ENCODE peak calls at places on chromosome 18, in nine cellular contexts. K is heart right ventricle; O is psoas muscle; I is esophagus squamous epithelium; D is CD4-positive, alpha-beta T cell; V is A673; R is A549; U is fibroblast of lung; X is cardiac muscle cell. J is an unnamed sample.

GRCh38 chr18:12060182-12060870 is 33.3 kb upstream of the ANKRD62 start:
- DNase-seq in K (no peak), O (no peak), I (no peak), D (no peak), V (no peak), R (peak; percentile 21), U (no peak), X (no peak), J (no peak)

GRCh38 chr18:267380-267687 is 513 bp downstream of the THOC1 start:
- DNase-seq in K (no peak), O (no peak), I (no peak), D (no peak), V (no peak), R (peak; percentile 19), U (no peak), X (no peak), J (no peak)

GRCh38 chr18:31176531-31176930 is 13.9 kb upstream of the DSC1 start:
- DNase-seq in K (no peak), O (no peak), I (no peak), D (no peak), V (no peak), R (no peak), U (peak; percentile 66), X (no peak), J (no peak)

GRCh38 chr18:53416985-53417384 is 807.5 kb downstream of the MBD2 start:
- DNase-seq in K (no peak), O (no peak), I (no peak), D (no peak), V (peak; percentile 84), R (no peak), U (peak; percentile 1), X (no peak), J (no peak)

GRCh38 chr18:13910986-13911385 is 4.3 kb downstream of the MC2R start:
- DNase-seq in K (no peak), O (no peak), I (no peak), D (no peak), V (no peak), R (no peak), U (no peak), X (no peak), J (no peak)

GRCh38 chr18:35671952-35672603 is 90.5 kb downstream of the GALNT1 start:
- DNase-seq in K (no peak), O (no peak), I (no peak), D (no peak), V (no peak), R (no peak), U (peak; percentile 13), X (peak; percentile 3), J (no peak)

GRCh38 chr18:11937874-11938478 is 29.9 kb upstream of the MPPE1 start:
- DNase-seq in K (peak; percentile 72), O (peak; percentile 84), I (no peak), D (peak; percentile 65), V (peak; percentile 73), R (peak; percentile 58), U (peak; percentile 45), X (peak; percentile 75), J (peak; percentile 53)

GRCh38 chr18:21117385-21118135 is 5.9 kb upstream of the ROCK1 start:
- DNase-seq in K (no peak), O (no peak), I (no peak), D (no peak), V (peak; percentile 51), R (no peak), U (peak; percentile 93), X (peak; percentile 80), J (no peak)

GRCh38 chr18:40877096-40877495 is 1077.9 kb upstream of the PIK3C3 start:
- DNase-seq in K (no peak), O (no peak), I (no peak), D (no peak), V (no peak), R (no peak), U (peak; percentile 96), X (peak; percentile 96), J (no peak)

GRCh38 chr18:39274535-39274934 is 1708.9 kb upstream of the CELF4 start:
- DNase-seq in K (no peak), O (no peak), I (no peak), D (no peak), V (no peak), R (no peak), U (peak; percentile 63), X (peak; percentile 46), J (no peak)

GRCh38 chr18:77736817-77737216 is 487.2 kb downstream of the GALR1 start:
- DNase-seq in K (no peak), O (no peak), I (no peak), D (no peak), V (no peak), R (no peak), U (no peak), X (no peak), J (no peak)

GRCh38 chr18:77737412-77737811 is 487.8 kb downstream of the GALR1 start:
- DNase-seq in K (no peak), O (no peak), I (no peak), D (no peak), V (no peak), R (no peak), U (no peak), X (no peak), J (no peak)

DNA sequence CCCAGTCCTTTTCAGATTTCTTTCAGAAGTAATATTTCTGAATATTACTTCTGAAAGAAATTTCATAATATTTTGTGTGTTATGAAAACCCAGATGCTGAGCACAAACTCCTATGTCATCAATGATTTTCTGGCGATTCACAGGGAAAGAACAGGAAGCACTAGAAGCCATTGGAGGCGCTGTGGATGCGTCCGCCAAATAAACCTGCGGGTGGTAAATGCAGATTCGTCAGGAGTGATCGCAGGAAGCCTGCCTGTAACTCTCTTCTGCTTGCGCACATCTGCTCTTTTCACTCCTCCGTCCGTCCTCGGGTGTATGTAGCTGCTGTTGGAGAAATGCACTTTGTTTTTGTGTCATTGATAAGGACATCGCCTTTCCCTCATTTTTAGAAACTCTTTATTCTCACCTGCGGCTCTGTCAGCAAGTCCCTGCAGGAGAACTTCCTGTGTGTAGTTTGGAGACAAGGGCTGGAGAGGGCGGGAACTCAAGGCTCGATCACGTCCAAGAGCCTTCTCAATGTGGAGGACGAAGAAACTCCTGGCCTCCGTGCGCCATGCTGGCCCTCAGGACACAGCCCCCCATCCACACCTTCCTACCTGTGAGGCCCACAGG is 483.8 kb downstream of the GALR1 start:
- DNase-seq in K (no peak), O (no peak), I (no peak), D (no peak), V (no peak), R (no peak), U (no peak), X (no peak), J (no peak)
- TF ChIP-seq CTCF in K (no peak), O (no peak), I (no peak), D (no peak), V (no peak), R (no peak), U (no peak), X (no peak), J (no peak)

DNA sequence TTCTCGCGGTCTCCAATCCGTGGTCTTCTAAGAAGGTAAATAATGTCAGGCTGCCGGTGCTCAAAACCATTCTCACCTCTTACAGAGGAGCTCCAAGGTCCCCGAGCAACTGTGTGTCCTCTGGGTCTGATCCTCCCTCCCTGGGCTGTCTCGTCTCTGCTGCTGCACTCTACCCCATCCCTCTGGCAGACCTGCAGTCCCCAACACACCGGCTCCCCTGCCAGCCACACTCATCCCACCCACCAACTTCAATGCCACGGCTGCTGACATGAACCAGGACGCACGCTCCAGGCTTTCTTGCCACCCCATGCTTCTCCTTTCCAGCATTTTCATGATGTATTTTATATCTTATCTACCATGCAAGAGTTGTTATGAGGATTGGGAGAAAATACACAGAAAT is 559.5 kb upstream of the SALL3 start:
- DNase-seq in K (no peak), O (no peak), I (no peak), D (no peak), V (no peak), R (no peak), U (no peak), X (no peak), J (no peak)
- H3K9me3 ChIP-seq in K (no peaks in the 10 kb centered on the region), O (no peaks in the 10 kb centered on the region), I (no peaks in the 10 kb centered on the region), D (no peaks in the 10 kb centered on the region), V (peaks cover 28% of the 10 kb centered on the region), R (no peaks in the 10 kb centered on the region), U (no peaks in the 10 kb centered on the region), X (no peaks in the 10 kb centered on the region), J (no peaks in the 10 kb centered on the region)

GRCh38 chr18:2968559-2968958 is 44.4 kb downstream of the LPIN2 start:
- DNase-seq in K (no peak), O (no peak), I (no peak), D (no peak), V (no peak), R (no peak), U (no peak), X (no peak), J (no peak)

GRCh38 chr18:2971741-2972552 is 41.0 kb downstream of the LPIN2 start:
- DNase-seq in K (peak; percentile 36), O (peak; percentile 68), I (no peak), D (peak; percentile 47), V (no peak), R (no peak), U (no peak), X (no peak), J (no peak)

GRCh38 chr18:2970762-2971659 is 41.9 kb downstream of the LPIN2 start:
- DNase-seq in K (no peak), O (no peak), I (no peak), D (no peak), V (no peak), R (no peak), U (no peak), X (no peak), J (no peak)

GRCh38 chr18:2969695-2970094 is 43.2 kb downstream of the LPIN2 start:
- DNase-seq in K (no peak), O (no peak), I (no peak), D (no peak), V (no peak), R (no peak), U (no peak), X (no peak), J (no peak)

DNA sequence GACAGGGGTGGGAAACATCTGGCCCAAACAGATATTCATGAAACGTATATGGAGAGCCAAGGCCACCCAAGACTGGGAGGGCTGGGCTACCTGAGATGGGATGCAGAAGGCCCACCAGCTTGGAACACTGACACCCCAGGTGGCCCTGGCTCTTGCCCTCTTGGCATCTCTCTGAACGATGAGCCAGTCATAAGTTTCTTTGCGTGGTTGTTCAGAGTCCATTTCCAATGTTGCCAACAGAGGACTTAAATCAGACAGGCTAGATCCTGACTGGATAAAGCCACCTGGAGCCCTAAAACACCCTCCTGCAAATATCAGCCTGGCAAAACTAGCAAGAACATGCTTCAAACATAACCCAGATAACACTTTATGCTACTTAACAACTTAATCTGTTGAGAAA is 42.6 kb downstream of the LPIN2 start:
- DNase-seq in K (no peak), O (no peak), I (no peak), D (no peak), V (no peak), R (no peak), U (no peak), X (no peak), J (no peak)
- TF ChIP-seq CTCF in K (no peak), O (no peak), I (no peak), D (no peak), V (no peak), R (no peak), U (no peak), X (no peak), J (no peak)

DNA sequence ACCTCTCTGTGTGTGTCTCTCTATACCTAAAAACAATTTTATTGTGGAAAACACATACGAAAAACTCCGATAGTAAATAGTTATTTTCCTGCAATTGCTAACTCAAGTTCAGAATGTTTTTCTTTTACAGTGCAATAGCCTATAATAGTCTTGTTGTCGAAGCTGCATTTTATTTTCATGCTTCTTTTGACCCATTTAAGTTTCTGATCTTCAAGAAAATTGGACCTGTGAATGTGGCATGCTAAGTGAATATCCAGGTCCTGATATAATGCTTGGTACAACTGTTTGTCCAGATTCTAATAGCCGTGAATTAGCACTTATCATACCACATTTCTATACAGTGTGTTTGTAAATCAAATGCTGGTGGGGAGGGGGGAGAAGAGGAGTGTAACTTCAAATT is 3.1 kb upstream of the ONECUT2 start:
- DNase-seq in K (no peak), O (no peak), I (no peak), D (no peak), V (no peak), R (no peak), U (no peak), X (no peak), J (no peak)
- H3K9me3 ChIP-seq in K (no peaks in the 10 kb centered on the region), O (no peaks in the 10 kb centered on the region), I (no peaks in the 10 kb centered on the region), D (peaks cover 22% of the 10 kb centered on the region), V (no peaks in the 10 kb centered on the region), R (no peaks in the 10 kb centered on the region), U (no peaks in the 10 kb centered on the region), X (no peaks in the 10 kb centered on the region), J (no peaks in the 10 kb centered on the region)

J was measured in BE2C.